ENCODE peak calls at places on chromosomes 5 and 9, in four cellular contexts. F is A549; T is fibroblast of mammary gland; V is CD4-positive, CD25-positive, alpha-beta regulatory T cell. Z is an unnamed sample.

GRCh38 chr9:34252016-34252415 is 73.2 kb downstream of the UBAP1 start:
- DNase-seq in V (no peak), T (peak), F (no peak), Z (no peak)

GRCh38 chr9:10050016-10050415 is 562.8 kb downstream of the PTPRD start:
- DNase-seq in V (no peak), T (peak), F (no peak), Z (no peak)

GRCh38 chr9:116984111-116984510 is 297.0 kb downstream of the TRIM32 start:
- DNase-seq in V (no peak), F (no peak), T (no peak), Z (no peak)

GRCh38 chr9:316382-316965 is 101.8 kb downstream of the DOCK8 start:
- DNase-seq in T (no peak), F (no peak), V (no peak), Z (no peak)

GRCh38 chr9:126154869-126155268 is 171.8 kb upstream of the MVB12B start:
- DNase-seq in V (no peak), F (no peak), T (no peak), Z (no peak)

GRCh38 chr9:128882677-128883590 is 1.0 kb downstream of the LRRC8A start:
- DNase-seq in V (no peak), T (peak), F (no peak), Z (no peak)

GRCh38 chr9:107727113-107727780 is 237.7 kb upstream of the KLF4 start:
- DNase-seq in V (no peak), F (no peak), T (peak), Z (no peak)

GRCh38 chr9:134625361-134626140 is 16.1 kb upstream of the COL5A1 start:
- DNase-seq in V (no peak), F (no peak), T (no peak), Z (no peak)

GRCh38 chr5:73303139-73304079 is 130.4 kb downstream of the TMEM174 start:
- DNase-seq in F (peak), T (no peak), V (no peak), Z (no peak)

GRCh38 chr9:134525841-134526797 is 115.5 kb upstream of the COL5A1 start:
- DNase-seq in F (no peak), T (peak), V (no peak), Z (no peak)

GRCh38 chr5:169577966-169578365 is 5.6 kb upstream of the SPDL1 start:
- DNase-seq in T (peak), F (no peak), V (no peak), Z (no peak)

GRCh38 chr9:99828417-99829176 is 6.9 kb downstream of the NR4A3 start:
- DNase-seq in V (no peak), T (peak), F (no peak), Z (no peak)

GRCh38 chr9:119963258-119963797 is 594.1 kb upstream of the BRINP1 start:
- DNase-seq in F (peak), T (peak), V (no peak), Z (peak)

GRCh38 chr9:6552033-6552737 is 93.3 kb downstream of the GLDC start:
- DNase-seq in F (no peak), V (no peak), T (peak), Z (no peak)

GRCh38 chr9:14627513-14627912 is 65.7 kb downstream of the ZDHHC21 start:
- DNase-seq in V (no peak), T (no peak), F (no peak), Z (no peak)

GRCh38 chr9:21559402-21560280 is 77.5 kb upstream of the IFNE start:
- DNase-seq in F (peak), V (peak), T (peak), Z (no peak)

GRCh38 chr5:154238776-154239481 is 48.4 kb downstream of the GALNT10 start:
- DNase-seq in V (no peak), F (no peak), T (no peak), Z (no peak)

GRCh38 chr9:105233836-105234235 is 10.6 kb upstream of the SLC44A1 start:
- DNase-seq in T (peak), F (no peak), V (no peak), Z (no peak)

GRCh38 chr5:75265731-75266130 is 29.1 kb upstream of the ANKRD31 start:
- DNase-seq in F (peak), V (no peak), T (peak), Z (no peak)

GRCh38 chr5:112475747-112476435 is 56.8 kb upstream of the EPB41L4A start:
- DNase-seq in T (peak), F (no peak), V (no peak), Z (no peak)

GRCh38 chr5:125261505-125262250 is 515.2 kb upstream of the ZNF608 start:
- DNase-seq in T (no peak), V (no peak), F (no peak), Z (no peak)

GRCh38 chr9:110153431-110153830 is 54.5 kb downstream of the C9orf152 start:
- DNase-seq in F (no peak), T (peak), V (no peak), Z (no peak)

GRCh38 chr5:30042677-30043076 is 1150.8 kb upstream of the CDH6 start:
- DNase-seq in V (no peak), F (no peak), T (no peak), Z (no peak)

GRCh38 chr5:96177303-96177869 is 215.7 kb upstream of the ELL2 start:
- DNase-seq in T (peak), V (no peak), F (no peak), Z (no peak)

GRCh38 chr9:86449246-86449645 is 95.0 kb upstream of the TUT7 start:
- DNase-seq in V (no peak), T (no peak), F (no peak), Z (no peak)
- H3K4me3 ChIP-seq in V (no peak), T (no peak), F (no peak), Z (no peak)

GRCh38 chr9:136684339-136684738 is 2.9 kb downstream of the AGPAT2 start:
- DNase-seq in T (no peak), F (no peak), V (no peak), Z (no peak)
- H3K4me3 ChIP-seq in T (no peak), F (no peak), V (no peak), Z (no peak)

DNA sequence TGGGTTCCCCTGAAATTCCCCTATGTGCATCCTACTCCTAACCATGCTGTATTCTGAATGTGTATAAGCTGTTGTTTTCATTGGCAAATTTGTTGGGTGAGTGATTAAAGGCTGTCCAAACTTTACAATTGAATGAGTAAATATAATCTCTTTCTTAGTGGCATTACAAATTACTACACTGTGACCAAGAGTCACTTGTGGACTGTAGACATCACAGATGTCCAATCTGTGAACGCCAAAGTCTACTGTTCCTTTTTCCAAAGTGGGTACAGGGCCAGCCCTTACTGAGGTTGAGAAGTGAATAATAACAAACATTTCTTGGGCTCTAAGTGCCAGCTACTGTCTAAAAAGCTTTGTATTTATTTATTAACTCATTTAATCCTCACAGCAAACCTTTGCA is 29.7 kb downstream of the MTMR12 start:
- DNase-seq in T (no peak), V (no peak), F (no peak), Z (no peak)
- H3K4me3 ChIP-seq in T (no peak), V (no peak), F (no peak), Z (no peak)

DNA sequence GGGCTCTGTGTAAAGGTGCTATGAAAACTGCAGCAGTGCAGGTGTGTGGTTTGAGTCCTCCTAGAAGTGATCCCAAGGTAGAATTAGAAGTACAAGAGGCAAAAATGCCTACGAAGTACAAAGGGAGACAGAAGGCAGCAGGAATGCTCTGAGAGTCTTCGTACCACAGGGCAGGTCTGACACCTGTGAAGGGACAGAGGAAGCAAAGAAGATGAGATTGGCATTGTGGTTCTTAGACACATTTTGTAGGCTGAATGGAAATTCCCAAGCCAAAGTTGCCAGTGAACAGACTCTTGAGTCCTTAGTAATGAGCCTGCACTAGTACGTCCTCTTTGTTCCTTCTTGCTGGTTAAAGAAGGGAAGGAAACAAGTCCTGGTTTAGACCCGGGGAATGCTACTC is 1.7 kb upstream of the LRRTM2 start:
- DNase-seq in V (no peak), T (no peak), F (no peak), Z (no peak)
- H3K4me3 ChIP-seq in V (no peak), T (no peak), F (no peak), Z (no peak)